ENCODE peak calls at places on chromosome 12, in ten cellular contexts. One of them, this sample, is unnamed.

GRCh38 chr12:45775465-45775864 is 46.0 kb downstream of the ARID2 start:
- DNase-seq in T-helper 17 cell: no peak
- DNase-seq in naive B cell: no peak
- DNase-seq in NCI-H2029: no peak
- DNase-seq in HS-5: no peak
- DNase-seq in adipocyte: no peak
- DNase-seq in NB4: no peak
- DNase-seq in NK-92 treated with Interleukin-12 subunit alpha and Interleukin-12 subunit beta, amount 100 ng/mL, for 24 hours: no peak
- DNase-seq in BJ: no peak
- DNase-seq in islet precursor cell: no peak
- DNase-seq in this sample: no peak

GRCh38 chr12:104546575-104546974 is 89.8 kb downstream of the CHST11 start:
- DNase-seq in T-helper 17 cell: no peak
- DNase-seq in NK-92 treated with Interleukin-12 subunit alpha and Interleukin-12 subunit beta, amount 100 ng/mL, for 24 hours: no peak
- DNase-seq in naive B cell: no peak
- DNase-seq in HS-5: no peak
- DNase-seq in adipocyte: no peak
- DNase-seq in NCI-H2029: no peak
- DNase-seq in BJ: no peak
- DNase-seq in islet precursor cell: no peak
- DNase-seq in NB4: peak
- DNase-seq in this sample: no peak

GRCh38 chr12:550473-551260 is 90.9 kb downstream of the B4GALNT3 start:
- DNase-seq in naive B cell: no peak
- DNase-seq in NCI-H2029: no peak
- DNase-seq in NK-92 treated with Interleukin-12 subunit alpha and Interleukin-12 subunit beta, amount 100 ng/mL, for 24 hours: no peak
- DNase-seq in adipocyte: no peak
- DNase-seq in BJ: no peak
- DNase-seq in NB4: no peak
- DNase-seq in islet precursor cell: no peak
- DNase-seq in T-helper 17 cell: no peak
- DNase-seq in HS-5: no peak
- DNase-seq in this sample: no peak

GRCh38 chr12:54287316-54288157 is 7.0 kb downstream of the HNRNPA1 start:
- DNase-seq in BJ: no peak
- DNase-seq in naive B cell: no peak
- DNase-seq in islet precursor cell: no peak
- DNase-seq in NCI-H2029: no peak
- DNase-seq in NK-92 treated with Interleukin-12 subunit alpha and Interleukin-12 subunit beta, amount 100 ng/mL, for 24 hours: no peak
- DNase-seq in HS-5: no peak
- DNase-seq in NB4: peak
- DNase-seq in T-helper 17 cell: no peak
- DNase-seq in adipocyte: no peak
- DNase-seq in this sample: no peak

GRCh38 chr12:104218935-104219334 is 3.4 kb downstream of the TXNRD1 start:
- DNase-seq in BJ: no peak
- DNase-seq in NK-92 treated with Interleukin-12 subunit alpha and Interleukin-12 subunit beta, amount 100 ng/mL, for 24 hours: no peak
- DNase-seq in adipocyte: peak
- DNase-seq in HS-5: no peak
- DNase-seq in NB4: peak
- DNase-seq in T-helper 17 cell: no peak
- DNase-seq in islet precursor cell: no peak
- DNase-seq in NCI-H2029: no peak
- DNase-seq in naive B cell: no peak
- DNase-seq in this sample: no peak

GRCh38 chr12:11885261-11886038 is 185.3 kb upstream of the BCL2L14 start:
- DNase-seq in NB4: no peak
- DNase-seq in BJ: peak
- DNase-seq in islet precursor cell: peak
- DNase-seq in NK-92 treated with Interleukin-12 subunit alpha and Interleukin-12 subunit beta, amount 100 ng/mL, for 24 hours: no peak
- DNase-seq in HS-5: no peak
- DNase-seq in adipocyte: peak
- DNase-seq in NCI-H2029: peak
- DNase-seq in naive B cell: no peak
- DNase-seq in T-helper 17 cell: no peak
- DNase-seq in this sample: no peak

GRCh38 chr12:2794261-2794735 is 472 bp upstream of the FKBP4 start:
- DNase-seq in BJ: no peak
- DNase-seq in NCI-H2029: no peak
- DNase-seq in HS-5: no peak
- DNase-seq in naive B cell: peak
- DNase-seq in islet precursor cell: peak
- DNase-seq in NK-92 treated with Interleukin-12 subunit alpha and Interleukin-12 subunit beta, amount 100 ng/mL, for 24 hours: no peak
- DNase-seq in NB4: no peak
- DNase-seq in T-helper 17 cell: no peak
- DNase-seq in adipocyte: no peak
- DNase-seq in this sample: no peak

GRCh38 chr12:6277982-6278438 is 32.5 kb upstream of the PLEKHG6 start:
- DNase-seq in T-helper 17 cell: no peak
- DNase-seq in NCI-H2029: no peak
- DNase-seq in BJ: no peak
- DNase-seq in adipocyte: no peak
- DNase-seq in NK-92 treated with Interleukin-12 subunit alpha and Interleukin-12 subunit beta, amount 100 ng/mL, for 24 hours: no peak
- DNase-seq in NB4: no peak
- DNase-seq in naive B cell: no peak
- DNase-seq in islet precursor cell: peak
- DNase-seq in HS-5: no peak
- DNase-seq in this sample: no peak

GRCh38 chr12:10562306-10562933 is 51.0 kb downstream of the MAGOHB start:
- DNase-seq in T-helper 17 cell: peak
- DNase-seq in NK-92 treated with Interleukin-12 subunit alpha and Interleukin-12 subunit beta, amount 100 ng/mL, for 24 hours: no peak
- DNase-seq in HS-5: peak
- DNase-seq in naive B cell: peak
- DNase-seq in NCI-H2029: peak
- DNase-seq in islet precursor cell: no peak
- DNase-seq in BJ: no peak
- DNase-seq in adipocyte: peak
- DNase-seq in NB4: peak
- DNase-seq in this sample: no peak